ENCODE peak calls at places on chromosomes 7 and 10, in six cellular contexts. J, B, N, P, T and R are unnamed samples.

GRCh38 chr7:35487402-35487801 is 207.5 kb downstream of the HERPUD2 start:
- DNase-seq in J (no peak), P (no peak), T (no peak), N (no peak), B (no peak), R (no peak)

GRCh38 chr7:20785211-20786048 is 1.3 kb downstream of the SP8 start:
- DNase-seq in P (no peak), J (no peak), B (no peak), N (peak; percentile 43), T (no peak), R (no peak)

GRCh38 chr10:132006966-132007365 is 25.2 kb upstream of the BNIP3 start:
- DNase-seq in T (no peak), J (no peak), P (no peak), B (no peak), N (no peak), R (no peak)

GRCh38 chr7:128899392-128899791 is 11.1 kb downstream of the KCP start:
- DNase-seq in B (no peak), J (no peak), P (no peak), T (no peak), N (no peak), R (no peak)

GRCh38 chr10:78429994-78430393 is 396.3 kb downstream of the RPS24 start:
- DNase-seq in T (no peak), P (no peak), N (no peak), B (no peak), J (no peak), R (no peak)

GRCh38 chr10:132023092-132023811 is 41.5 kb upstream of the BNIP3 start:
- DNase-seq in P (peak; percentile 75), T (peak; percentile 80), N (peak; percentile 76), J (peak; percentile 93), B (peak; percentile 84), R (peak; percentile 90)

GRCh38 chr10:78025685-78026364 is 3.5 kb downstream of the POLR3A start:
- DNase-seq in J (no peak), T (no peak), B (no peak), P (no peak), N (no peak), R (no peak)

GRCh38 chr10:89419548-89419947 is 5.2 kb downstream of the IFIT5 start:
- DNase-seq in N (no peak), P (no peak), T (no peak), B (no peak), J (no peak), R (no peak)

GRCh38 chr7:7577888-7578287 is 11.2 kb downstream of the MIOS start:
- DNase-seq in B (no peak), T (no peak), P (no peak), J (no peak), N (no peak), R (no peak)

GRCh38 chr10:27542812-27543211 is 38.7 kb downstream of the RAB18 start:
- DNase-seq in P (no peak), J (no peak), B (no peak), T (no peak), N (no peak), R (no peak)

GRCh38 chr7:134813668-134814067 is 34.2 kb downstream of the CALD1 start:
- DNase-seq in J (no peak), N (no peak), P (no peak), T (no peak), B (no peak), R (no peak)

GRCh38 chr7:47266799-47267198 is 315.1 kb downstream of the TNS3 start:
- DNase-seq in J (peak; percentile 62), T (no peak), N (no peak), B (peak; percentile 86), P (peak; percentile 20), R (peak; percentile 56)

GRCh38 chr7:47498229-47499056 is 83.5 kb downstream of the TNS3 start:
- DNase-seq in J (peak; percentile 80), T (no peak), P (no peak), N (no peak), B (peak; percentile 71), R (peak; percentile 65)

GRCh38 chr7:132738254-132738653 is 162.0 kb upstream of the PLXNA4 start:
- DNase-seq in N (no peak), P (no peak), J (no peak), B (no peak), T (no peak), R (no peak)

GRCh38 chr10:5293691-5294550 is 70.8 kb upstream of the UCN3 start:
- DNase-seq in P (peak; percentile 42), T (peak; percentile 27), B (peak; percentile 75), J (peak; percentile 87), N (no peak), R (no peak)

GRCh38 chr7:47371733-47372368 is 210.1 kb downstream of the TNS3 start:
- DNase-seq in N (peak; percentile 76), J (peak; percentile 67), T (no peak), B (peak; percentile 92), P (peak; percentile 68), R (peak; percentile 88)

GRCh38 chr10:101337836-101338235 is 16.1 kb upstream of the BTRC start:
- DNase-seq in B (no peak), N (no peak), P (no peak), J (no peak), T (no peak), R (no peak)

GRCh38 chr7:143416565-143417149 is 8.0 kb upstream of the EPHA1 start:
- DNase-seq in P (peak; percentile 82), N (peak; percentile 29), B (no peak), J (no peak), T (no peak), R (no peak)

GRCh38 chr7:157436076-157436475 is 99.3 kb downstream of the DNAJB6 start:
- DNase-seq in P (no peak), J (no peak), T (no peak), N (no peak), B (no peak), R (peak; percentile 10)

GRCh38 chr7:94452257-94452656 is 57.4 kb upstream of the CASD1 start:
- DNase-seq in J (no peak), T (no peak), B (no peak), N (no peak), P (no peak), R (peak; percentile 69)

DNA sequence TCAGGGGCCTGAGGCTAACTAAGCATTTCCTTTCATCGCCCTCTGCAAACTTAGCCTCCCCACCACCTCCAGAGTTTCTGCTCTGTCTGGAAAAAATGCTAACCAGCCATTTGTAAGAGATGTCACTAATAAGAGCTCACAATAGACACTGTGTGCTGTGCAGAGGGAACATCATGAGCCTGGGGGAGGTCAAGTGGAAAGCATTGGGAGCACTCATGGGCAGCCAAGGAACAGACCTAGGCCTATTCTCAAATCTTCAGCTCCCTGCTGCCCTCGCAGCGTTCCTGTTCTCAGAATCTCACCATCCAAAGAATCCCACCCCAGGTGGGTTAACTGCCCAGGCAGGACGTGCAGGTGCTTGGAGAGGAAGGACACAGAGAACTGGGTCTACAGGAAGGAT is 27.1 kb upstream of the GPAM start:
- DNase-seq in J (no peak), T (no peak), N (no peak), P (no peak), B (no peak), R (no peak)
- TF ChIP-seq POLR2AphosphoS5 in J (no peak), T (no peak), N (no peak), P (no peak), B (no peak), R (no peak)

DNA sequence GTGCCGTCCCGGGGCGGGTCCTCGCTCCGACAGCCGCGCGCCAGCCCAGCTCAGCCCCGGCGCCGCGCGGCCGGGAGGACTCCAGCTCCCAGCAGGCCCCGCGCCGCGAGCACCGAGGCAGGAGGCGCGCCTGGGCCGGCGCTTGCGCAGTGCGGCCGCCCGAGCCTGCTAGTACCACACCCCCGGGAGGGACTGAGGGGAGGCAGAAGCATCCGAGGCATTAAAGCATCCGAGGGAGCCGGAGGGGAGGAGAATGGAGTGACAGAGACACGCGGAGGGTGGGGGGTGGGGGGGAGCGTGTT is at the start of gene GRK5:
- DNase-seq in B (peak; percentile 95), T (peak; percentile 94), N (peak; percentile 90), J (peak; percentile 99), P (peak; percentile 93), R (peak; percentile 98)
- TF ChIP-seq POLR2AphosphoS5 in B (peak; percentile 84), T (peak; percentile 38), N (peak; percentile 74), J (peak; percentile 89), P (no peak), R (peak; percentile 79)

DNA sequence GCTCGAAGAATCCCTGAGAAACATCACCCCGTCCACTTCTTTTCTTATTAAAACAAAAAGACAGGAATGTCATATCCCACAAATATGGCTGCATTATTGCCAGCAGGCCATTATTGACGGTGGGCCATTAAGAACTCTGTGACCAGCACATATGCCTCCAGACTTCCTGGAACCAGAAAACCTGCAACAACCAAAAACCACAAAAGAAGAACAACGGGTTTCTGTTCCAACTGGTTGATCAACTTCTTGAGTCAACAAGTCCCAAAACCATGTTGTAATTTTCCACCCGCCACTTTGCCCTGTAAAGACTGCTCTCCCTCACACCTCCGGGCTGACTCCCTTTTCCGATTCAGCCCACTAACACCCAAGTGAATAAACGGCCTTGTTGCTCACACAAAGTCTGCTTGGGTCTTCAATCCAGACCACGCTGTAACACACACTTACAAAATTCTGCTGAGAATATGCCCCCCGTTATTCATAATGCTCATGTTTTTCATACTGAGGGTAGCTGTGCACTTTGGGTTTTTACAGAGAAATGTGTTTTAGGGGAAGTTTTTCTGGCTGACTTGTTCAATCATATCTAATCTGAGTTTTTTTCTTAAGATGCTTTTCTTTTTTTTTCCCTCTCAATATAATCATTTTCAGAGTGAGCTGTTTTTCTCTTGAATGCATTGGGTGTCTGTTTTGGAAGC is 20.7 kb downstream of the ZNF107 start:
- DNase-seq in P (no peak), B (peak; percentile 16), J (no peak), N (peak; percentile 85), T (no peak), R (no peak)
- TF ChIP-seq POLR2AphosphoS5 in P (no peak), B (no peak), J (no peak), N (peak; percentile 86), T (peak; percentile 23), R (no peak)

GRCh38 chr10:103762924-103763323 is 92.5 kb downstream of the SH3PXD2A start:
- DNase-seq in B (no peak), T (no peak), P (no peak), J (no peak), N (no peak), R (no peak)

GRCh38 chr10:103764296-103765088 is 90.9 kb downstream of the SH3PXD2A start:
- DNase-seq in P (no peak), B (no peak), J (no peak), T (no peak), N (no peak), R (no peak)

GRCh38 chr10:103761075-103761920 is 94.1 kb downstream of the SH3PXD2A start:
- DNase-seq in T (no peak), J (no peak), N (no peak), P (no peak), B (no peak), R (no peak)

GRCh38 chr10:103763374-103764202 is 91.8 kb downstream of the SH3PXD2A start:
- DNase-seq in T (no peak), B (no peak), P (peak; percentile 21), N (no peak), J (no peak), R (no peak)

GRCh38 chr10:103762166-103762565 is 93.2 kb downstream of the SH3PXD2A start:
- DNase-seq in T (no peak), J (no peak), B (no peak), P (no peak), N (no peak), R (no peak)
- TF ChIP-seq POLR2AphosphoS5 in T (no peak), J (no peak), B (no peak), P (no peak), N (no peak), R (no peak)